ENCODE peak calls at places on chromosomes 4 and X, in four cellular contexts. One of them, this sample, is unnamed.

GRCh38 chr4:127732623-127733199 is 2.5 kb downstream of the SLC25A31 start:
- DNase-seq in AG09319: peak; percentile 12
- DNase-seq in GM12864: peak; percentile 3
- DNase-seq in fibroblast of pulmonary artery: peak; percentile 69
- DNase-seq in this sample: no peak

GRCh38 chrX:143873343-143873742 is 10.5 kb upstream of the UBE2NL start:
- DNase-seq in AG09319: no peak
- DNase-seq in GM12864: no peak
- DNase-seq in fibroblast of pulmonary artery: peak; percentile 30
- DNase-seq in this sample: no peak

GRCh38 chr4:130026185-130026584 is 930.2 kb downstream of the C4orf33 start:
- DNase-seq in AG09319: no peak
- DNase-seq in GM12864: no peak
- DNase-seq in fibroblast of pulmonary artery: no peak
- DNase-seq in this sample: no peak

GRCh38 chr4:125319311-125319710 is 4.6 kb downstream of the FAT4 start:
- DNase-seq in AG09319: no peak
- DNase-seq in GM12864: no peak
- DNase-seq in fibroblast of pulmonary artery: peak; percentile 32
- DNase-seq in this sample: no peak

GRCh38 chrX:118367338-118367737 is 21.4 kb downstream of the WDR44 start:
- DNase-seq in AG09319: no peak
- DNase-seq in GM12864: no peak
- DNase-seq in fibroblast of pulmonary artery: no peak
- DNase-seq in this sample: no peak

GRCh38 chr4:165627548-165627947 is 245.5 kb upstream of the TLL1 start:
- DNase-seq in AG09319: no peak
- DNase-seq in GM12864: no peak
- DNase-seq in fibroblast of pulmonary artery: no peak
- DNase-seq in this sample: no peak

GRCh38 chr4:123876640-123877039 is 480.0 kb downstream of the SPRY1 start:
- DNase-seq in AG09319: no peak
- DNase-seq in GM12864: no peak
- DNase-seq in fibroblast of pulmonary artery: no peak
- DNase-seq in this sample: no peak

GRCh38 chr4:70713453-70714026 is 8.2 kb upstream of the RUFY3 start:
- DNase-seq in AG09319: no peak
- DNase-seq in GM12864: no peak
- DNase-seq in fibroblast of pulmonary artery: no peak
- DNase-seq in this sample: no peak

GRCh38 chrX:10112510-10112909 is 44.3 kb upstream of the CLCN4 start:
- DNase-seq in AG09319: no peak
- DNase-seq in GM12864: peak; percentile 41
- DNase-seq in fibroblast of pulmonary artery: no peak
- DNase-seq in this sample: no peak

GRCh38 chr4:8553216-8553615 is 27.0 kb upstream of the GPR78 start:
- DNase-seq in AG09319: no peak
- DNase-seq in GM12864: no peak
- DNase-seq in fibroblast of pulmonary artery: no peak
- DNase-seq in this sample: no peak

GRCh38 chr4:183621875-183622274 is 37.1 kb downstream of the RWDD4 start:
- DNase-seq in AG09319: no peak
- DNase-seq in GM12864: no peak
- DNase-seq in fibroblast of pulmonary artery: no peak
- DNase-seq in this sample: no peak

GRCh38 chr4:91924625-91925024 is 379.1 kb upstream of the GRID2 start:
- DNase-seq in AG09319: no peak
- DNase-seq in GM12864: no peak
- DNase-seq in fibroblast of pulmonary artery: no peak
- DNase-seq in this sample: no peak

GRCh38 chrX:34332336-34332735 is 200.2 kb upstream of the FAM47A start:
- DNase-seq in AG09319: no peak
- DNase-seq in GM12864: no peak
- DNase-seq in fibroblast of pulmonary artery: peak; percentile 1
- DNase-seq in this sample: no peak

GRCh38 chrX:123869488-123869887 is 9.6 kb downstream of the XIAP start:
- DNase-seq in AG09319: no peak
- DNase-seq in GM12864: no peak
- DNase-seq in fibroblast of pulmonary artery: peak; percentile 33
- DNase-seq in this sample: no peak

GRCh38 chrX:63812826-63813225 is 27.8 kb upstream of the ARHGEF9 start:
- DNase-seq in AG09319: no peak
- DNase-seq in GM12864: no peak
- DNase-seq in fibroblast of pulmonary artery: no peak
- DNase-seq in this sample: no peak

GRCh38 chr4:105996845-105997244 is 101.6 kb downstream of the NPNT start:
- DNase-seq in AG09319: no peak
- DNase-seq in GM12864: no peak
- DNase-seq in fibroblast of pulmonary artery: no peak
- DNase-seq in this sample: no peak

GRCh38 chr4:76095568-76095967 is 21.1 kb downstream of the ART3 start:
- DNase-seq in AG09319: no peak
- DNase-seq in GM12864: no peak
- DNase-seq in fibroblast of pulmonary artery: no peak
- DNase-seq in this sample: no peak

GRCh38 chr4:24853142-24853541 is 57.8 kb downstream of the SOD3 start:
- DNase-seq in AG09319: no peak
- DNase-seq in GM12864: no peak
- DNase-seq in fibroblast of pulmonary artery: peak; percentile 46
- DNase-seq in this sample: no peak

GRCh38 chr4:139176299-139177048 is 544 bp downstream of the ELF2 start:
- DNase-seq in AG09319: no peak
- DNase-seq in GM12864: no peak
- DNase-seq in fibroblast of pulmonary artery: peak; percentile 76
- DNase-seq in this sample: peak; percentile 62

GRCh38 chr4:165301833-165302232 is 25.6 kb upstream of the MSMO1 start:
- DNase-seq in AG09319: no peak
- DNase-seq in GM12864: no peak
- DNase-seq in fibroblast of pulmonary artery: no peak
- DNase-seq in this sample: no peak

GRCh38 chr4:83552924-83553323 is 17.0 kb downstream of the GPAT3 start:
- DNase-seq in AG09319: no peak
- DNase-seq in GM12864: no peak
- DNase-seq in fibroblast of pulmonary artery: peak; percentile 25
- DNase-seq in this sample: no peak

GRCh38 chrX:68989456-68989855 is 160.6 kb downstream of the EFNB1 start:
- DNase-seq in AG09319: no peak
- DNase-seq in GM12864: no peak
- DNase-seq in fibroblast of pulmonary artery: no peak
- DNase-seq in this sample: no peak

GRCh38 chrX:152072236-152072635 is 66.1 kb downstream of the MAGEA10 start:
- DNase-seq in AG09319: peak; percentile 23
- DNase-seq in GM12864: no peak
- DNase-seq in fibroblast of pulmonary artery: peak; percentile 78
- DNase-seq in this sample: no peak

GRCh38 chrX:96835660-96836289 is 47.9 kb upstream of the RPA4 start:
- DNase-seq in AG09319: no peak
- DNase-seq in GM12864: peak; percentile 69
- DNase-seq in fibroblast of pulmonary artery: no peak
- DNase-seq in this sample: no peak

GRCh38 chr4:172851534-172851933 is 317.1 kb upstream of the GALNT7 start:
- DNase-seq in AG09319: no peak
- DNase-seq in GM12864: no peak
- DNase-seq in fibroblast of pulmonary artery: no peak
- DNase-seq in this sample: no peak

GRCh38 chr4:1323635-1324442 is 23.2 kb upstream of the UVSSA start:
- DNase-seq in AG09319: peak; percentile 57
- DNase-seq in GM12864: no peak
- DNase-seq in fibroblast of pulmonary artery: peak; percentile 73
- DNase-seq in this sample: no peak

GRCh38 chr4:100566396-100566795 is 48.6 kb upstream of the EMCN start:
- DNase-seq in AG09319: no peak
- DNase-seq in GM12864: no peak
- DNase-seq in fibroblast of pulmonary artery: no peak
- DNase-seq in this sample: no peak

GRCh38 chrX:136028383-136028984 is 43.2 kb downstream of the SLC9A6 start:
- DNase-seq in AG09319: peak; percentile 44
- DNase-seq in GM12864: no peak
- DNase-seq in fibroblast of pulmonary artery: peak; percentile 79
- DNase-seq in this sample: no peak

GRCh38 chr4:166501941-166502382 is 628.9 kb downstream of the TLL1 start:
- DNase-seq in AG09319: no peak
- DNase-seq in GM12864: no peak
- DNase-seq in fibroblast of pulmonary artery: peak; percentile 55
- DNase-seq in this sample: peak; percentile 18

GRCh38 chr4:42672359-42673083 is 15.6 kb upstream of the ATP8A1 start:
- DNase-seq in AG09319: no peak
- DNase-seq in GM12864: no peak
- DNase-seq in fibroblast of pulmonary artery: peak; percentile 18
- DNase-seq in this sample: no peak

DNA sequence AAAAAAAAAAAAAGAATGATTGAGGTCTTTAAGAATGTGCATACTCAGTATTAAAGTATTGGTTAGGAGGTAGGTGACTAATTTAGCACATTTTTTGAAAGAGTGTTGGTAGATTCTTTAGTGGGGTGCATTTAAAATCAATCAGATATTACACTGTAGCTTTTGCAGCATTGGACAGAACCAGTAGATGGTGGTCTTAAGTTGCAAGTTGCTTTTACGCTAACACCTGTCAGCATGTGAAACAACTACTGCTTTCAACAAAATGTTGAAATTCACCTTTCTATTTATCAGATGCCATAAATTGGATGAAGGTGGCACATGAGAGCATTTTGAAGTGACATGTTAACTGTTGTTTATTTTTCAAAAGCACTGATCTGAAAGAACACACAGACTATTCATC is 41.0 kb downstream of the NAA11 start:
- DNase-seq in AG09319: no peak
- DNase-seq in GM12864: no peak
- DNase-seq in fibroblast of pulmonary artery: peak; percentile 1
- DNase-seq in this sample: no peak
- TF ChIP-seq CTCF in AG09319: no peak
- TF ChIP-seq CTCF in GM12864: no peak
- TF ChIP-seq CTCF in fibroblast of pulmonary artery: no peak
- TF ChIP-seq CTCF in this sample: no peak

GRCh38 chr4:16092682-16093319 is 9.0 kb upstream of the PROM1 start:
- DNase-seq in AG09319: no peak
- DNase-seq in GM12864: no peak
- DNase-seq in fibroblast of pulmonary artery: no peak
- DNase-seq in this sample: no peak
- TF ChIP-seq CTCF in AG09319: no peak
- TF ChIP-seq CTCF in GM12864: no peak
- TF ChIP-seq CTCF in fibroblast of pulmonary artery: no peak
- TF ChIP-seq CTCF in this sample: no peak

GRCh38 chrX:13689519-13690211 is 737 bp downstream of the RAB9A start:
- DNase-seq in AG09319: no peak
- DNase-seq in GM12864: no peak
- DNase-seq in fibroblast of pulmonary artery: no peak
- DNase-seq in this sample: no peak

GRCh38 chrX:13692771-13693231 is 3.9 kb downstream of the RAB9A start:
- DNase-seq in AG09319: no peak
- DNase-seq in GM12864: no peak
- DNase-seq in fibroblast of pulmonary artery: no peak
- DNase-seq in this sample: no peak

GRCh38 chrX:13691845-13692334 is 3.0 kb downstream of the RAB9A start:
- DNase-seq in AG09319: no peak
- DNase-seq in GM12864: no peak
- DNase-seq in fibroblast of pulmonary artery: no peak
- DNase-seq in this sample: no peak

GRCh38 chrX:13688772-13689518 is at the start of gene RAB9A:
- DNase-seq in AG09319: peak; percentile 28
- DNase-seq in GM12864: no peak
- DNase-seq in fibroblast of pulmonary artery: peak; percentile 64
- DNase-seq in this sample: peak; percentile 79

DNA sequence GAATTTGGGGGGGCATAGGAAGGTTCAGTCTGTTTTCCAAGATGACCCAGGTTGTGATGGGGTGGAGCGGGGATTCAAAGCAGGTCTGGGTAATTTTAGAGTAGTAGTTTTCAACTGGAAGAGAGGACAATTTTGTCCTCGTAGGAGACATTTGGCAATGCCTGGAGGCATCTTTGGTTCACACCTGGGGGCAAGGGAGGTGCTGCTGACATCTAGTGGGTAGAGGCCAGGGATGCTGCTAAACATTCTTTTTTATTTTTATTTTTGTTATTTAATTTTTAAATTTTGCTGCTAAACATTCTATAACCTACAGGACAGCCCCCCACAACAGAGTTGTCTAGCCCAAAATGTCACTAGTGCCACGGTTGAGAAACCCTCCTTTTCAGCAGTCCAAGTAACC is 1.9 kb downstream of the RAB9A start:
- DNase-seq in AG09319: no peak
- DNase-seq in GM12864: no peak
- DNase-seq in fibroblast of pulmonary artery: no peak
- DNase-seq in this sample: no peak
- TF ChIP-seq CTCF in AG09319: peak; percentile 7
- TF ChIP-seq CTCF in GM12864: peak; percentile 35
- TF ChIP-seq CTCF in fibroblast of pulmonary artery: no peak
- TF ChIP-seq CTCF in this sample: no peak

GRCh38 chrX:130081421-130082045 is 28.8 kb downstream of the ELF4 start:
- DNase-seq in AG09319: no peak
- DNase-seq in GM12864: no peak
- DNase-seq in fibroblast of pulmonary artery: no peak
- DNase-seq in this sample: no peak

GRCh38 chrX:130080791-130081367 is 29.4 kb downstream of the ELF4 start:
- DNase-seq in AG09319: no peak
- DNase-seq in GM12864: no peak
- DNase-seq in fibroblast of pulmonary artery: no peak
- DNase-seq in this sample: no peak

GRCh38 chrX:130083107-130083490 is 27.2 kb downstream of the ELF4 start:
- DNase-seq in AG09319: no peak
- DNase-seq in GM12864: no peak
- DNase-seq in fibroblast of pulmonary artery: no peak
- DNase-seq in this sample: no peak

GRCh38 chrX:130083656-130084382 is 26.5 kb downstream of the ELF4 start:
- DNase-seq in AG09319: no peak
- DNase-seq in GM12864: peak; percentile 48
- DNase-seq in fibroblast of pulmonary artery: no peak
- DNase-seq in this sample: no peak

DNA sequence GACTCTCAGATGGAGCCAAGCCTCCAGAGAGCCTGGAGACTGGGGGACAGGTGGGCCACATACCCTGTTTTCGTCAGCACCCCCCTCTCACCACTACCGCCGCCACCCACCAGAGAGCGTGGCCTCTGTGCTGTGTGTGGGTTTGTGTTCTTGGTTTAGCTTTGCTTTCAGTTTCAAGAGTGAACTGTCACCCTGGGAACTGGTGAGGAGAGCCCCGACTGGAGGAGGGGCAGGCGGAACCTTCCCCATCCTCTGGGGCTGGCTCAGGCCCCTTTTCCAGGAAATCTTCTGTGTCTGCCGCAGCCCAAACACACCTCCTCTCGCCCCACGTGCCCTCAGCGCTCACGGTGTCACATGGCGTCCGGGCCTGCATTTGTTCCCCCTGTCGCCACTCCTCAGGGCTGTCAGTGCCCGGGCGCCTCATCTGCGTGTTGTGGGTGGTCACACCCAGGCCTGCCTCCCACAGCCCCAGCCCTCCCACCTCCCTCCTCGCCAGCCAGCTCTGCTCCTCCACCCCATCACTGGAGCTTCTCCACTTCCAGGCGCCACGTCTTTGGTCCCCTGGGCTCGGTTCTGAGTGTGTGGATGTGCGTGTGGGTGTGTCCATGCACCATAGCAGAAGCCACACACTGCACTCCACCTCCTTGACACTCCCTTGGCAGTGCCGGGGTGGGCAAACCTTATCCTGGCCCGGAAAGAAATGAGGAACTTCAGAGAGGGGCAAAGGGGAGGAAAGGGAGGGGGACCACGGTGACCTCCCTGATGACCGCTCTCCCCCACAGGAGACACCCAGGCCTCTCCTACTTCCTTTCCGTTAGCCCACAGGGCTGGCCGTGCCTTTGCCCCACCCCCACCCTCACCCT is 27.8 kb downstream of the ELF4 start:
- DNase-seq in AG09319: no peak
- DNase-seq in GM12864: peak; percentile 55
- DNase-seq in fibroblast of pulmonary artery: no peak
- DNase-seq in this sample: no peak
- TF ChIP-seq CTCF in AG09319: no peak
- TF ChIP-seq CTCF in GM12864: peak; percentile 54
- TF ChIP-seq CTCF in fibroblast of pulmonary artery: no peak
- TF ChIP-seq CTCF in this sample: no peak